ENCODE peak calls at places on chromosomes 3 and 15, in seven cellular contexts. B is IMR-90, V is neuronal stem cell, K is mesendoderm, H is H1, U is trophoblast cell, N is mesenchymal stem cell. L is an unnamed sample.

GRCh38 chr3:24400015-24400414 is 94.6 kb downstream of the THRB start:
- DNase-seq in N (no peak), U (no peak), V (no peak), K (no peak), H (no peak), B (no peak), L (no peak)

GRCh38 chr3:28334552-28334951 is 14.0 kb upstream of the ZCWPW2 start:
- DNase-seq in N (no peak), U (no peak), H (no peak), V (no peak), K (no peak), B (peak), L (no peak)

GRCh38 chr15:60590935-60591490 is 112.1 kb upstream of the ICE2 start:
- DNase-seq in B (peak), K (peak), N (peak), U (peak), V (peak), H (peak), L (peak)

GRCh38 chr3:147411235-147411607 is 2.1 kb downstream of the ZIC1 start:
- DNase-seq in N (no peak), V (peak), H (no peak), U (no peak), K (peak), B (peak), L (no peak)

GRCh38 chr3:18732474-18732873 is 307.3 kb upstream of the SATB1 start:
- DNase-seq in N (no peak), B (no peak), V (no peak), K (no peak), H (no peak), U (no peak), L (no peak)

GRCh38 chr3:11435420-11435819 is 163.2 kb downstream of the ATG7 start:
- DNase-seq in V (no peak), H (no peak), N (no peak), B (no peak), K (no peak), U (no peak), L (no peak)

GRCh38 chr3:157669403-157669802 is 166.2 kb upstream of the VEPH1 start:
- DNase-seq in V (no peak), U (no peak), B (no peak), N (no peak), K (no peak), H (no peak), L (no peak)

GRCh38 chr15:98551936-98552562 is 96.3 kb upstream of the IGF1R start:
- DNase-seq in V (no peak), B (no peak), N (no peak), H (no peak), U (peak), K (no peak), L (no peak)

GRCh38 chr3:8593022-8593817 is 51.4 kb downstream of the SSUH2 start:
- DNase-seq in V (no peak), H (peak), K (no peak), N (peak), B (peak), U (peak), L (no peak)

GRCh38 chr15:101262551-101262950 is 10.7 kb upstream of the CHSY1 start:
- DNase-seq in N (no peak), U (peak), V (no peak), H (no peak), K (no peak), B (no peak), L (no peak)

GRCh38 chr3:192850501-192850981 is 67.1 kb downstream of the MB21D2 start:
- DNase-seq in U (peak), B (peak), V (no peak), N (peak), K (no peak), H (no peak), L (no peak)

GRCh38 chr3:143267984-143268383 is 148.4 kb downstream of the CHST2 start:
- DNase-seq in K (no peak), U (peak), B (no peak), N (peak), H (no peak), V (no peak), L (no peak)

GRCh38 chr15:48330855-48331795 is at the start of gene DUT:
- DNase-seq in B (peak), H (peak), K (peak), V (peak), N (peak), U (peak), L (peak)

GRCh38 chr3:28575100-28575747 is 226.6 kb upstream of the AZI2 start:
- DNase-seq in K (peak), U (peak), V (peak), B (no peak), H (no peak), N (peak), L (peak)

GRCh38 chr3:64509216-64509615 is 178.6 kb downstream of the ADAMTS9 start:
- DNase-seq in U (no peak), N (no peak), H (no peak), K (no peak), V (no peak), B (peak), L (no peak)

GRCh38 chr3:64502284-64502683 is 185.5 kb downstream of the ADAMTS9 start:
- DNase-seq in B (peak), H (no peak), U (no peak), V (no peak), N (peak), K (no peak), L (no peak)

GRCh38 chr3:64505419-64505818 is 182.4 kb downstream of the ADAMTS9 start:
- DNase-seq in N (no peak), U (no peak), B (no peak), H (no peak), V (no peak), K (no peak), L (no peak)

GRCh38 chr3:64508140-64508539 is 179.7 kb downstream of the ADAMTS9 start:
- DNase-seq in K (no peak), U (peak), V (no peak), N (no peak), B (no peak), H (no peak), L (no peak)
- H2AK5ac ChIP-seq in K (no peak), U (no peak), V (no peak), N (no peak), B (no peak), H (no peak), L (no peak)

GRCh38 chr3:65810277-65810676 is 228.4 kb downstream of the MAGI1 start:
- DNase-seq in B (no peak), U (no peak), V (no peak), N (no peak), H (no peak), K (peak), L (no peak)

GRCh38 chr3:65811917-65812316 is 226.8 kb downstream of the MAGI1 start:
- DNase-seq in N (no peak), K (no peak), U (no peak), H (no peak), B (peak), V (no peak), L (no peak)

GRCh38 chr3:65811050-65811766 is 227.5 kb downstream of the MAGI1 start:
- DNase-seq in H (no peak), U (no peak), V (no peak), N (no peak), K (no peak), B (peak), L (no peak)

GRCh38 chr3:65808407-65808806 is 230.3 kb downstream of the MAGI1 start:
- DNase-seq in N (no peak), B (no peak), V (no peak), H (no peak), U (no peak), K (no peak), L (no peak)

DNA sequence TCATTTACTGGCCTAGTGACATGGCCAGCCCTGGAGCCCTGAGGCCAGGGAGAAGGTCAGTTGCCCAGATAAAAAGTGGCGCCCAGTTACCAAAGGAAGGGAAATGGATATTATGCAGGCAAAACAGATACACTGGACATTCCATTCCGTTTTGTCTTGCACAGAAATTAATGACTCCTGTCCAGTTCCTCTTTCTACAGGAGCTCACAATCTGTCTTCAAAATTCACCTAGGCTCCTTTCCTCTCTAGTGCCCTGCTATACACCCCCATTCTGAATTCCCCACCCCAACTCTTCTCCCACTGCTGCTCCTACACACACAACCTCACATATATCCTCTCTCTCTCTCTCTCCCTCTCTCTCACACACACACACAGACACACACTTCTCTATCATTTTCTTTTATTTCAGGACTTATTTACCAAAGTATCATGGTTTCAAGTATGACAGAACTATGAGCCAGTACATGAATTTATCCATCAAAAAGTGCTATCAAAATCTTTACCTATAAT is 229.0 kb downstream of the MAGI1 start:
- DNase-seq in H (no peak), V (no peak), U (no peak), N (no peak), B (no peak), K (no peak), L (no peak)
- H2AK5ac ChIP-seq in H (no peak), V (no peak), U (no peak), N (no peak), B (no peak), K (no peak), L (no peak)

DNA sequence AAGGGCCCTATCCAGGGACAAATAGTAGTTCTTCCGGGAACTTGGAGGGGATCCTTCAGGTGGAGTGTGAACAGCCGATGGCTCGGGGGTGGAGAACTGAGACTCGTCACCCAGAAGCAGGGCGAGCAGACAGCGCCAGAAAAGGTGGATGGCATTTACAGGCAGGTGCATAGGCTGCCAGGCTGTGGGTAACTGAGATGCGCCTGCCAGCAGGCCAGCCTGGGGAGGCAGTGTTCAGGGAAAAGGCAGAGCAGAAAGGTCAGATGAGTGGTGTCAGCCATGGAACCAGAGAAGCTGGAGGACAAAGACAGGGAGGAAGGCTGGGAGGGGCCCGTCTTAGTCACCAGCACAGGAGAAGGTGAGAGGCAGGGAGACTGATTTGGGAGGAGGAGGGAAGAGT is 53.0 kb upstream of the SEC22A start:
- DNase-seq in V (no peak), B (no peak), N (no peak), U (no peak), K (no peak), H (no peak), L (no peak)
- H2AK5ac ChIP-seq in V (peak), B (no peak), N (no peak), U (no peak), K (no peak), H (no peak), L (no peak)

GRCh38 chr15:74203914-74204431 is 1.4 kb upstream of the STRA6 start:
- DNase-seq in U (no peak), K (peak), H (no peak), N (peak), V (no peak), B (peak), L (peak)

GRCh38 chr15:74202461-74203401 is at the start of gene STRA6:
- DNase-seq in B (no peak), H (peak), K (peak), N (peak), V (peak), U (peak), L (peak)

GRCh38 chr15:74200394-74200793 is 2.2 kb downstream of the STRA6 start:
- DNase-seq in N (peak), H (no peak), U (peak), K (no peak), B (peak), V (no peak), L (no peak)

GRCh38 chr15:74200871-74201419 is 1.6 kb downstream of the STRA6 start:
- DNase-seq in V (no peak), H (no peak), K (peak), U (peak), B (peak), N (peak), L (no peak)

GRCh38 chr15:74201656-74202420 is 749 bp downstream of the STRA6 start:
- DNase-seq in B (no peak), U (peak), V (no peak), N (peak), K (no peak), H (no peak), L (no peak)
- H2AK5ac ChIP-seq in B (peak), U (no peak), V (peak), N (peak), K (peak), H (peak), L (no peak)

DNA sequence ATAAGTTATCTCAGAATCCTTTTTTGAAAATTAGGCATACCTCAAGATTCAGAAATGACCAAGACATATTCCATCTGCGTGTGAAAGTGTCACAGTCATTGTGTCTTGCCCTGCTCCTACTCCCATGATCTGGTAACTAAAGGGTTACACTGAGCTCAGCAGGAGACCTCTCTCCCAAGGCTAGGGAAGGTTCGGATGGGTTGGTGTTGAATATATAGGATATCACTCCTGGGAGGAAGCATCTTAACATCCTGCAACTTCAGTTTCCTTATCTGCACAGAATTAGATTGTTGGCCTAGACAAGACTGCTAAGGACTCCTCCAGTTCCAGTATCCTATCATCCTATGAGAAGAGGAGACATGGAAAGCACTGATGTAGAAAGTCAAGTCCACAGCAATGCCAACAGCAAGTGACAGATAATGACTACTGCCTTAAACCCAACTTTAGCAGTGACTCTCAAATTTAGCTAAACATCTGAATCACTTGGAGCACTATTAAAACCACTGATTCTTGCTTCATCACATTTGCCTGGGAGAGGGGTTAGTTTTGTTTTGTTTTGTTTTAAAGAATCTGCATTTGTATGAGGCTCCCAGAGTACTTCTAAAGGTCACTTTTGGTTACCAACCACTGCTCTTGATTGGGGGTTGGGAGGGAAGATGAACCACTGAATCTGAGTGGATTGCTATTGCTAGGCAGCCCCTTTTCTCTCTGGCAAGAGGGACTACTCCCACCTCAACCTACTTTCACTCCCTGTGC is 9.7 kb downstream of the ADAMTS9 start:
- DNase-seq in K (peak), V (no peak), N (no peak), U (no peak), B (no peak), H (no peak), L (no peak)
- H2AK5ac ChIP-seq in K (peak), V (no peak), N (no peak), U (no peak), B (no peak), H (no peak), L (no peak)

DNA sequence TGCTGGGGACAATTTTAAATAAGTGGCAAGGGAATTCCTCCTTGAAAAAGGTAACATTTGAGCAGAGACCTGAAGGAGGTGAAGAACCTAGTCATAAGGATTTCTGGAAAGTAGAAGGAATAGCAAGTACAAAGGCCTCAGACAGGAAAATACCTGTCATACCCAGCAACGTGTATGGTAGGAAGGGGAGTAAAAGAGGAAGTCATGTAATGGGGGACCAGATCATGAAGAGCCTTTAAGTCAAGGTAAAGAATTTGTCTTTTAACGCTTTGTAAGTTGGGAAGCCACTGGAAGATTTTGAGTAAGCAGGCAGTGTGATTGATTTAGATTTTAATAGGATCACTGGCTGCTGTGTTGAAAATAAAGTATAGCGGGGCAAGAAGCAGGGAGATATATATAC is 43.4 kb upstream of the FAH start:
- DNase-seq in V (no peak), B (no peak), U (no peak), N (no peak), H (no peak), K (no peak), L (no peak)
- H2AK5ac ChIP-seq in V (no peak), B (no peak), U (no peak), N (no peak), H (no peak), K (no peak), L (no peak)

GRCh38 chr15:45276851-45277250 is 24.8 kb downstream of the SLC28A2 start:
- DNase-seq in U (peak), V (no peak), B (peak), K (peak), H (no peak), N (peak), L (no peak)
- H2AK5ac ChIP-seq in U (no peak), V (no peak), B (no peak), K (no peak), H (no peak), N (no peak), L (no peak)